ENCODE peak calls at places on chromosome 14, in eight cellular contexts. R, E, S, D, B, I, O and V are unnamed samples.

GRCh38 chr14:23817164-23817767 is 136.3 kb upstream of the DHRS4 start:
- DNase-seq in D (no peak), O (no peak), I (no peak), R (no peak), B (no peak), E (no peak), S (no peak), V (no peak)

GRCh38 chr14:28344381-28344780 is 422.2 kb upstream of the FOXG1 start:
- DNase-seq in R (peak; percentile 28), B (peak; percentile 27), O (peak; percentile 70), E (peak; percentile 59), I (no peak), S (no peak), D (peak; percentile 4), V (no peak)

GRCh38 chr14:64324461-64325255 is 30.5 kb upstream of the ESR2 start:
- DNase-seq in E (peak; percentile 32), I (no peak), S (no peak), B (peak; percentile 11), D (peak; percentile 28), R (no peak), O (peak; percentile 30), V (peak; percentile 38)

GRCh38 chr14:54854181-54854580 is 48.4 kb downstream of the GCH1 start:
- DNase-seq in I (no peak), E (no peak), D (no peak), B (no peak), S (no peak), O (no peak), R (no peak), V (no peak)

GRCh38 chr14:65242732-65243134 is 140.4 kb upstream of the MAX start:
- DNase-seq in D (no peak), B (no peak), R (peak; percentile 68), O (no peak), S (no peak), E (no peak), I (no peak), V (no peak)

GRCh38 chr14:101134161-101134631 is 230.7 kb upstream of the RTL1 start:
- DNase-seq in D (peak; percentile 11), R (no peak), O (no peak), B (no peak), E (no peak), I (no peak), S (peak; percentile 1), V (no peak)

GRCh38 chr14:105268736-105269354 is 20.5 kb downstream of the BTBD6 start:
- DNase-seq in B (no peak), S (no peak), R (no peak), O (no peak), I (no peak), E (no peak), D (no peak), V (no peak)

GRCh38 chr14:93974299-93974698 is 2.1 kb downstream of the ASB2 start:
- DNase-seq in D (no peak), E (no peak), B (no peak), I (no peak), O (no peak), R (no peak), S (no peak), V (no peak)

GRCh38 chr14:74964787-74965769 is 9.7 kb upstream of the PGF start:
- DNase-seq in B (peak; percentile 23), R (peak; percentile 65), E (peak; percentile 49), D (peak; percentile 71), S (no peak), O (peak; percentile 66), I (no peak), V (no peak)

GRCh38 chr14:50607181-50607580 is 47.2 kb downstream of the ATL1 start:
- DNase-seq in R (no peak), E (peak; percentile 18), I (no peak), D (peak; percentile 59), O (peak; percentile 10), B (no peak), S (no peak), V (peak; percentile 74)